ENCODE peak calls at places on chromosomes 12 and 14, in four cellular contexts. Y, O, P and D are unnamed samples.

GRCh38 chr12:132214906-132215643 is 70.8 kb downstream of the NOC4L start:
- DNase-seq in Y (no peak), O (no peak), P (no peak), D (no peak)

GRCh38 chr14:99118946-99119345 is 153.1 kb downstream of the BCL11B start:
- DNase-seq in Y (no peak), O (no peak), P (no peak), D (peak; percentile 32)

GRCh38 chr12:53201170-53201541 is 5.9 kb downstream of the ITGB7 start:
- DNase-seq in Y (no peak), O (no peak), P (no peak), D (no peak)

GRCh38 chr12:99767809-99768208 is 120.3 kb downstream of the GARIN6 start:
- DNase-seq in Y (no peak), O (peak; percentile 56), P (no peak), D (no peak)

GRCh38 chr12:119728437-119728730 is 60.5 kb downstream of the PRKAB1 start:
- DNase-seq in Y (no peak), O (no peak), P (no peak), D (no peak)

GRCh38 chr12:13004368-13004767 is 4.3 kb upstream of the HEBP1 start:
- DNase-seq in Y (no peak), O (no peak), P (no peak), D (no peak)

GRCh38 chr14:103846569-103847438 is 571 bp downstream of the PPP1R13B start:
- DNase-seq in Y (peak; percentile 52), O (peak; percentile 63), P (peak; percentile 67), D (peak; percentile 84)

GRCh38 chr12:122063691-122064033 is 14.9 kb upstream of the MLXIP start:
- DNase-seq in Y (no peak), O (no peak), P (no peak), D (no peak)

GRCh38 chr12:42213954-42214426 is 24.1 kb downstream of the YAF2 start:
- DNase-seq in Y (peak; percentile 12), O (peak; percentile 33), P (peak; percentile 67), D (no peak)

GRCh38 chr14:87944987-87945604 is 47.9 kb downstream of the GALC start:
- DNase-seq in Y (no peak), O (peak; percentile 48), P (no peak), D (no peak)

GRCh38 chr12:55681142-55682077 is 26.3 kb downstream of the ITGA7 start:
- DNase-seq in Y (peak; percentile 85), O (peak; percentile 76), P (peak; percentile 73), D (peak; percentile 78)

GRCh38 chr12:19248929-19249602 is 119.5 kb downstream of the PLEKHA5 start:
- DNase-seq in Y (no peak), O (peak; percentile 84), P (no peak), D (no peak)

GRCh38 chr14:54724772-54725325 is 157.9 kb downstream of the SAMD4A start:
- DNase-seq in Y (no peak), O (no peak), P (no peak), D (no peak)

GRCh38 chr12:11650697-11651281 is 1.3 kb downstream of the ETV6 start:
- DNase-seq in Y (peak; percentile 15), O (peak; percentile 53), P (no peak), D (no peak)

GRCh38 chr12:94622475-94622874 is 27.9 kb downstream of the TMCC3 start:
- DNase-seq in Y (no peak), O (no peak), P (no peak), D (no peak)

GRCh38 chr12:15928870-15929571 is 17.9 kb downstream of the DERA start:
- DNase-seq in Y (no peak), O (peak; percentile 19), P (no peak), D (no peak)

GRCh38 chr12:23193552-23193951 is 568.6 kb downstream of the ETNK1 start:
- DNase-seq in Y (no peak), O (no peak), P (no peak), D (no peak)

GRCh38 chr12:72729451-72730010 is 457.4 kb downstream of the TRHDE start:
- DNase-seq in Y (no peak), O (no peak), P (no peak), D (no peak)

GRCh38 chr12:6391013-6391412 is 7.1 kb downstream of the LTBR start:
- DNase-seq in Y (no peak), O (no peak), P (no peak), D (peak; percentile 30)

GRCh38 chr12:56143870-56144269 is 8.5 kb upstream of the MYL6B start:
- DNase-seq in Y (peak; percentile 62), O (no peak), P (peak; percentile 41), D (no peak)

GRCh38 chr12:105740337-105740736 is 398.4 kb downstream of the NUAK1 start:
- DNase-seq in Y (no peak), O (no peak), P (no peak), D (no peak)

GRCh38 chr14:97353102-97353501 is 555.9 kb downstream of the VRK1 start:
- DNase-seq in Y (no peak), O (no peak), P (no peak), D (no peak)

GRCh38 chr12:45049912-45050318 is 984 bp downstream of the DBX2 start:
- DNase-seq in Y (no peak), O (peak; percentile 0), P (no peak), D (no peak)

GRCh38 chr12:18383203-18383602 is 121.9 kb downstream of the PIK3C2G start:
- DNase-seq in Y (no peak), O (peak; percentile 85), P (no peak), D (no peak)

GRCh38 chr12:130421896-130422295 is 84.2 kb downstream of the PIWIL1 start:
- DNase-seq in Y (no peak), O (no peak), P (no peak), D (no peak)

GRCh38 chr14:74524076-74524812 is 30.7 kb downstream of the ISCA2 start:
- DNase-seq in Y (no peak), O (peak; percentile 62), P (no peak), D (no peak)

DNA sequence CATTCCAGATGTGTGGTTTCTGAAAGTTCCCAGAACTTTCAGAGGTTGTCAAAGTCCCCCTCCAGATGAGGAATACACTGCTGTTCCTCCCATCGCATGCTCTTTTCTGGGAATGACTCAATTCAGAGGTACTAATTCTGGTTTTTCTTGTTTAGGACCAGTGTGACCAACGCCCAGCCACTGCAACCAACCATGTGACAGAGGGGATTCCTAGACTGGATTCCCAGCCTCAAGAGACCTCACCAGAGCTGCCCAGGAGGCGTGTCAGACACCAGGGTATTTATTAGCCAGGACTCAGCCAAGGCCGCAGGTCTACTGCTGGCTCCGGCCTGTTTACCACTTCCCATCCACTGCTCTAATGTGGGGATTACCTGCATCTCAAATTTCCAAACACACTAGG is 24.2 kb downstream of the TRAFD1 start:
- DNase-seq in Y (no peak), O (no peak), P (no peak), D (peak; percentile 22)
- H3K27ac ChIP-seq in Y (no peak overlapping the region), O (no peak overlapping the region), P (no peak overlapping the region), D (no peak overlapping the region)

DNA sequence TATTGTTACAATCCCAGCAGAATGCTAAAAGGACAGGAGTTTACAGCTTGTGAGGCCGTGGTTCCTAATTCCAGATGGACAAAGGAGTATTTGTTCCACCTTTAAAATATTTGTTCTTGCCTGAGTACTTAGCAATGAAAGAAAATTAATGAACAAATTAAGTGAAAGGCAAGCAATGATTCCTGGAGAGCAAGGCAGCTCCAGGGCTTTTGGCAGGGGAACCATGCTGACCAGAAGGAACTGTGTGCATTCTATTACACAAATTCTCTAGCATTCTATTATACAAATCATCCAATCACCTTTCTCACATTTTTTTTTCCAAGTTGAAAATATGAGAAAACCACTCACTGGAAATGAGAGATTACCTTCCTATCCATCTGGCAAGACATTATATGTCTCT is 1.8 kb upstream of the BMAL2 start:
- DNase-seq in Y (no peak), O (peak; percentile 49), P (no peak), D (no peak)
- H3K27ac ChIP-seq in Y (no peak overlapping the region), O (peak overlapping the region; percentile 62), P (no peak overlapping the region), D (no peak overlapping the region)

GRCh38 chr12:124334266-124334665 is 39.4 kb downstream of the RFLNA start:
- DNase-seq in Y (no peak), O (no peak), P (no peak), D (no peak)
- H3K27ac ChIP-seq in Y (no peak overlapping the region), O (no peak overlapping the region), P (no peak overlapping the region), D (no peak overlapping the region)

GRCh38 chr12:46445093-46445492 is 72.5 kb upstream of the SLC38A2 start:
- DNase-seq in Y (no peak), O (no peak), P (no peak), D (no peak)
- H3K27ac ChIP-seq in Y (no peak overlapping the region), O (no peak overlapping the region), P (no peak overlapping the region), D (no peak overlapping the region)